ENCODE peak calls at places on chromosomes 16 and 17, in eight cellular contexts. W is stomach; V is neuronal stem cell; R is GM23248; H is left ventricle myocardium inferior; C is CD8-positive, alpha-beta memory T cell; Y is Peyer's patch; P is cardiac muscle cell. D is an unnamed sample.
A peak's percentile ranks its signal among the peaks of the same experiment; 100 is the strongest.

GRCh38 chr16:77223184-77223583 is 24.0 kb downstream of the SYCE1L start:
- DNase-seq in V (no peak), R (peak; percentile 8), P (no peak), C (no peak), H (no peak), Y (no peak), W (no peak), D (no peak)

GRCh38 chr17:37770631-37771518 is 26.0 kb upstream of the HNF1B start:
- DNase-seq in Y (no peak), H (peak; percentile 29), P (peak; percentile 69), V (peak; percentile 29), R (peak; percentile 75), W (peak; percentile 84), C (no peak), D (peak; percentile 91)

GRCh38 chr16:600781-601180 is 10.9 kb downstream of the RAB40C start:
- DNase-seq in V (no peak), P (no peak), C (no peak), R (no peak), W (no peak), Y (no peak), H (no peak), D (no peak)

GRCh38 chr17:65459667-65460415 is 101.6 kb downstream of the AXIN2 start:
- DNase-seq in R (no peak), V (no peak), H (no peak), W (no peak), Y (no peak), C (no peak), P (no peak), D (no peak)

GRCh38 chr17:19447085-19447583 is 36.1 kb downstream of the RNF112 start:
- DNase-seq in R (peak; percentile 77), V (peak; percentile 83), H (no peak), P (peak; percentile 85), W (peak; percentile 73), Y (peak; percentile 65), C (peak; percentile 63), D (no peak)

GRCh38 chr16:11025120-11025531 is 80.8 kb downstream of the CLEC16A start:
- DNase-seq in R (no peak), C (no peak), H (no peak), V (no peak), P (no peak), Y (no peak), W (no peak), D (no peak)

GRCh38 chr17:79800325-79801155 is 3.7 kb upstream of the CBX8 start:
- DNase-seq in V (no peak), Y (no peak), R (peak; percentile 75), C (no peak), H (no peak), W (no peak), P (peak; percentile 63), D (peak; percentile 68)

GRCh38 chr16:22369221-22369811 is 5.1 kb downstream of the CDR2 start:
- DNase-seq in W (no peak), C (peak; percentile 28), P (peak; percentile 78), Y (no peak), H (no peak), R (peak; percentile 69), V (no peak), D (peak; percentile 29)

GRCh38 chr17:29622337-29623282 is at the start of gene CORO6:
- DNase-seq in W (peak; percentile 60), R (peak; percentile 78), V (peak; percentile 86), Y (peak; percentile 55), C (peak; percentile 51), P (peak; percentile 59), H (peak; percentile 70), D (peak; percentile 67)

GRCh38 chr17:47188266-47188665 is 829 bp downstream of the CDC27 start:
- DNase-seq in Y (no peak), P (peak; percentile 57), W (no peak), H (no peak), R (peak; percentile 72), V (peak; percentile 9), C (peak; percentile 7), D (no peak)

GRCh38 chr16:83887088-83887487 is 11.8 kb upstream of the MLYCD start:
- DNase-seq in V (no peak), P (peak; percentile 32), C (no peak), H (no peak), Y (no peak), W (peak; percentile 46), R (peak; percentile 61), D (peak; percentile 62)

GRCh38 chr16:63921737-63922136 is 1200.1 kb downstream of the CDH11 start:
- DNase-seq in V (no peak), C (no peak), H (no peak), R (peak; percentile 2), P (no peak), W (no peak), Y (no peak), D (no peak)

GRCh38 chr16:15913046-15913698 is 24.8 kb upstream of the CEP20 start:
- DNase-seq in P (no peak), Y (peak; percentile 3), C (no peak), W (no peak), V (no peak), H (no peak), R (no peak), D (no peak)

GRCh38 chr17:41403409-41404023 is 6.1 kb upstream of the KRT31 start:
- DNase-seq in C (no peak), V (no peak), H (no peak), W (no peak), R (no peak), Y (no peak), P (no peak), D (no peak)

GRCh38 chr17:73628642-73629552 is 15.3 kb downstream of the SDK2 start:
- DNase-seq in R (no peak), V (no peak), Y (no peak), W (no peak), C (no peak), P (no peak), H (no peak), D (no peak)
- H3K4me1 ChIP-seq in R (no peaks in the 10 kb centered on the region), V (peaks cover 11% of the 10 kb centered on the region), Y (no peaks in the 10 kb centered on the region), W (no peaks in the 10 kb centered on the region), C (no peaks in the 10 kb centered on the region), P (peaks cover 26% of the 10 kb centered on the region), H (no peaks in the 10 kb centered on the region), D (no peaks in the 10 kb centered on the region)

GRCh38 chr17:7442142-7442541 is 2.7 kb upstream of the CHRNB1 start:
- DNase-seq in W (no peak), R (no peak), H (no peak), V (no peak), P (no peak), Y (no peak), C (no peak), D (no peak)

GRCh38 chr17:7440113-7440822 is 956 bp downstream of the FGF11 start:
- DNase-seq in C (peak; percentile 11), P (no peak), V (peak; percentile 58), W (peak; percentile 72), R (peak; percentile 31), H (peak; percentile 71), Y (peak; percentile 38), D (peak; percentile 49)

GRCh38 chr17:7441202-7441705 is 1.9 kb downstream of the FGF11 start:
- DNase-seq in P (no peak), W (no peak), C (no peak), R (no peak), H (no peak), V (no peak), Y (no peak), D (no peak)

GRCh38 chr17:7439462-7440112 is at the start of gene FGF11:
- DNase-seq in Y (no peak), P (no peak), H (no peak), V (no peak), R (peak; percentile 19), C (no peak), W (no peak), D (no peak)

DNA sequence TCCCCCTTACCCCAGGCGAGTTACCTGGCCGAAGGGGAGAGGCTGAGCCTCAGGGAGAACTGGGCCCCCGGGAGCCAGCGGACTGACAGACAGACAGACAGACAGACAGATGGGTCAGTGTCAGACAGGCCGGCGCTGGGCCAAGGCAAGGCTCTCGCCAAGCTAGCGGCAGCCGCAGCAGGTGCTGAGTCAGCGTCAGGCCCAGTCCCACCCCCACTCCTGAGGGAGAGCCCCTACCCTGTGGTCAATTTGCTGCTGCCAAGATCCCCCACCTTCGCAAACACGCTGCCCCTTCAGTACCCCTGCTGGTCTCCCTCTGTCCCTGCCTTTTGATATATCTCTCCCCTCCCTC is 1.5 kb downstream of the FGF11 start:
- DNase-seq in C (no peak), V (no peak), W (no peak), H (peak; percentile 60), Y (no peak), R (peak; percentile 52), P (peak; percentile 26), D (no peak)
- H3K4me1 ChIP-seq in C (peaks cover 59% of the 10 kb centered on the region), V (peaks cover 34% of the 10 kb centered on the region), W (peaks cover 62% of the 10 kb centered on the region), H (peaks cover 68% of the 10 kb centered on the region), Y (peaks cover 51% of the 10 kb centered on the region), R (peaks cover 16% of the 10 kb centered on the region), P (peaks cover 26% of the 10 kb centered on the region), D (peaks cover 31% of the 10 kb centered on the region)

DNA sequence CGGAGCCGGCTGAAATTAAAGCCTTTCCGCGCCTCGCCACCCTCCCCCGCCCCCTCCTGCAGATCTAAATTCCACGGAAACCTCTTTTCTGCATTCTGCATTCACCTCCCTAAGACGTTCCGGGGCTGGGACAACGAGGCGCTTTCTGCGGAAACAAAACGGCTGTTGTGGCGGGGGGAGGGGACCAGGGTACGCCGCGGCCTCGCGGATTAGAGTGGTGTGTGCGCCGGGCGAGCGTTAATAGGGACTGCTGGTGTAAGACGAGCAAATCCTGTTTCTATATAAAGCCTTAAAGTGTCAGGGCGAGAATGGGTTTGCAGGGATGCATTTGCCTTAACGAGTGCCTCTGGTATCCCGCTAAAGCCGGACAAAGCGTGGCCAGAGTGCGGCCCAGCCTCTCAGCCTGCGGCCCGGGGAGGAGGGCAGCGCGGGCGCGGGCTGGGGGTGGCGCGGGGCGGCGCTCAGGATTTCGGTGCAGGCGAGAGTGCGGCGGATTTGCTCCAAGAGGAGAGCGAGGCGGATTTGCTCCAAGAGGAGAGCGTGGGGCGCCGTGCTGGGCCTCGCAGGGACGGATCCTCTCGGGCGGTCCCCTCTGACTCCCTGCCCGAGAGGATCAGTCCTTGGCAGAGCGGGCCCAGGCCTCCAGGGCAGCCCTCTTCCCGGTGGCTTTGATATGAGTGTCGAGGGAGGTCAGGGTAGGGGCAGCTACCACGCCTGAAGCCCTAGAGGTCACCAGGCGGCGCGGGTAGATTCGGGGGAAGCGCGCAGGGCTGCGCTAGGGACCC is 5.1 kb downstream of the BAHCC1 start:
- DNase-seq in H (peak; percentile 60), V (peak; percentile 86), R (peak; percentile 76), P (peak; percentile 79), W (peak; percentile 56), C (no peak), Y (no peak), D (peak; percentile 66)
- H3K4me1 ChIP-seq in H (peaks cover 91% of the 10 kb centered on the region), V (peaks cover 32% of the 10 kb centered on the region), R (peaks cover 36% of the 10 kb centered on the region), P (peaks cover 53% of the 10 kb centered on the region), W (peaks cover 51% of the 10 kb centered on the region), C (peaks cover 41% of the 10 kb centered on the region), Y (peaks cover 43% of the 10 kb centered on the region), D (peaks cover 27% of the 10 kb centered on the region)

GRCh38 chr16:24009955-24010354 is 174.2 kb downstream of the PRKCB start:
- DNase-seq in C (no peak), R (no peak), Y (peak; percentile 43), V (no peak), W (no peak), H (no peak), P (no peak), D (no peak)

GRCh38 chr16:24010440-24011089 is 174.8 kb downstream of the PRKCB start:
- DNase-seq in C (peak; percentile 67), Y (peak; percentile 92), V (peak; percentile 77), H (peak; percentile 64), W (peak; percentile 85), R (peak; percentile 78), P (peak; percentile 84), D (peak; percentile 73)

GRCh38 chr16:24013054-24013636 is 177.4 kb downstream of the PRKCB start:
- DNase-seq in Y (no peak), C (no peak), W (no peak), H (no peak), P (no peak), R (no peak), V (no peak), D (no peak)

GRCh38 chr16:24009060-24009459 is 173.3 kb downstream of the PRKCB start:
- DNase-seq in R (no peak), P (no peak), W (no peak), V (no peak), H (no peak), C (no peak), Y (no peak), D (no peak)

GRCh38 chr16:24011237-24011636 is 175.5 kb downstream of the PRKCB start:
- DNase-seq in V (no peak), P (no peak), Y (no peak), R (no peak), C (no peak), W (no peak), H (no peak), D (no peak)
- H3K4me1 ChIP-seq in V (no peaks in the 10 kb centered on the region), P (no peaks in the 10 kb centered on the region), Y (peaks cover 17% of the 10 kb centered on the region), R (no peaks in the 10 kb centered on the region), C (peaks cover 60% of the 10 kb centered on the region), W (peaks cover 6% of the 10 kb centered on the region), H (no peaks in the 10 kb centered on the region), D (peaks cover 5% of the 10 kb centered on the region)